ENCODE peak calls at places on chromosomes 12 and 14, in ten cellular contexts. B is stimulated activated naive B cell treated with anti-CD40 and anti-IgM and Interleukin-4, amounts not matched to agents 10 μg/mL and 1 μg/mL and 100 μg/mL, for 72 hours; M is activated T-cell treated with anti-CD3 and anti-CD28 coated beads, Interleukin-2, amount 50 U/mL, for 1 hour; X is Calu3; A is skeletal muscle cell; C is kidney tubule cell; Y is DMS153; F is pons; N is EL; E is WTC11. U is an unnamed sample.

GRCh38 chr12:11980133-11980532 is 90.6 kb upstream of the BCL2L14 start:
- DNase-seq in C (no peak), N (no peak), Y (no peak), B (no peak), A (no peak), E (no peak), M (no peak), X (no peak), F (no peak), U (no peak)

GRCh38 chr12:115227137-115227615 is 543.2 kb upstream of the TBX3 start:
- DNase-seq in X (no peak), A (peak; percentile 78), Y (no peak), M (no peak), F (no peak), E (no peak), C (peak; percentile 95), N (peak; percentile 91), B (no peak), U (no peak)

GRCh38 chr12:110262442-110263388 is 18.3 kb upstream of the ATP2A2 start:
- DNase-seq in F (no peak), E (no peak), M (no peak), Y (no peak), A (no peak), C (no peak), B (no peak), X (no peak), N (no peak), U (no peak)

GRCh38 chr12:102299731-102300130 is 102.1 kb upstream of the PMCH start:
- DNase-seq in A (no peak), Y (no peak), X (no peak), N (peak; percentile 3), B (no peak), C (no peak), M (no peak), F (no peak), E (no peak), U (no peak)

GRCh38 chr14:63039800-63040380 is 5.4 kb downstream of the KCNH5 start:
- DNase-seq in C (peak; percentile 56), N (peak; percentile 40), M (no peak), E (no peak), X (peak; percentile 17), F (no peak), Y (no peak), B (no peak), A (no peak), U (no peak)

GRCh38 chr12:30939234-30939633 is 12.7 kb downstream of the TSPAN11 start:
- DNase-seq in F (no peak), E (no peak), M (no peak), A (no peak), B (no peak), N (no peak), Y (no peak), X (no peak), C (peak; percentile 48), U (no peak)

GRCh38 chr14:67875175-67876006 is 55.8 kb downstream of the RAD51B start:
- DNase-seq in M (no peak), A (no peak), Y (no peak), B (no peak), X (no peak), C (no peak), E (no peak), F (no peak), N (no peak), U (no peak)

GRCh38 chr12:132447731-132448452 is 42.1 kb upstream of the FBRSL1 start:
- DNase-seq in X (no peak), M (no peak), Y (no peak), E (no peak), C (no peak), N (no peak), F (no peak), A (no peak), B (no peak), U (no peak)

GRCh38 chr14:53542692-53543091 is 389.6 kb upstream of the DDHD1 start:
- DNase-seq in N (peak; percentile 72), E (no peak), X (peak; percentile 58), C (peak; percentile 83), F (peak; percentile 9), Y (peak; percentile 57), M (no peak), B (no peak), A (peak; percentile 27), U (no peak)

GRCh38 chr14:30691751-30692398 is 69.8 kb downstream of the SCFD1 start:
- DNase-seq in E (no peak), F (no peak), B (no peak), M (no peak), C (no peak), Y (no peak), X (no peak), N (no peak), A (no peak), U (no peak)

GRCh38 chr12:46983959-46984833 is 95.2 kb upstream of the PCED1B start:
- DNase-seq in A (no peak), N (peak; percentile 72), E (peak; percentile 43), C (peak; percentile 74), F (peak; percentile 62), Y (peak; percentile 28), X (peak; percentile 20), B (peak; percentile 17), M (peak; percentile 18), U (peak; percentile 56)

GRCh38 chr12:104672501-104673265 is 215.9 kb downstream of the CHST11 start:
- DNase-seq in A (no peak), M (no peak), N (peak; percentile 37), Y (no peak), C (peak; percentile 98), F (peak; percentile 45), X (peak; percentile 24), E (no peak), B (no peak), U (no peak)

GRCh38 chr12:31603546-31604009 is 12.6 kb upstream of the DENND5B start:
- DNase-seq in E (no peak), B (peak; percentile 71), F (no peak), A (no peak), N (no peak), M (no peak), X (no peak), C (no peak), Y (no peak), U (no peak)

GRCh38 chr12:76041406-76041805 is 9.8 kb upstream of the PHLDA1 start:
- DNase-seq in C (no peak), B (no peak), F (no peak), A (no peak), N (no peak), X (no peak), M (no peak), E (no peak), Y (no peak), U (no peak)

GRCh38 chr14:57657487-57657886 is 163.8 kb upstream of the CCDC198 start:
- DNase-seq in N (no peak), F (no peak), Y (no peak), C (peak; percentile 23), E (no peak), X (no peak), A (no peak), B (no peak), M (no peak), U (no peak)

GRCh38 chr12:26754148-26754547 is 78.8 kb downstream of the ITPR2 start:
- DNase-seq in X (no peak), Y (no peak), C (no peak), E (no peak), B (no peak), A (no peak), M (no peak), N (no peak), F (no peak), U (no peak)

GRCh38 chr14:32472081-32472480 is 143.0 kb downstream of the AKAP6 start:
- DNase-seq in E (no peak), F (no peak), X (no peak), A (no peak), Y (no peak), N (no peak), C (no peak), B (no peak), M (no peak), U (no peak)

GRCh38 chr14:21768116-21768874 is 94.7 kb upstream of the OR4E1 start:
- DNase-seq in E (no peak), B (no peak), M (no peak), N (peak; percentile 17), F (peak; percentile 37), C (peak; percentile 29), Y (no peak), A (no peak), X (peak; percentile 18), U (peak; percentile 57)

GRCh38 chr12:8995021-8995775 is 5.9 kb downstream of the KLRG1 start:
- DNase-seq in F (no peak), Y (no peak), N (no peak), M (no peak), X (no peak), E (no peak), A (no peak), C (no peak), B (no peak), U (no peak)

GRCh38 chr12:112102127-112102526 is 6.5 kb downstream of the NAA25 start:
- DNase-seq in E (no peak), C (no peak), X (no peak), F (no peak), M (no peak), N (no peak), Y (no peak), B (no peak), A (no peak), U (no peak)

GRCh38 chr12:12837025-12837872 is 24.1 kb downstream of the DDX47 start:
- DNase-seq in X (peak; percentile 64), B (peak; percentile 7), C (peak; percentile 91), E (peak; percentile 16), A (peak; percentile 32), N (peak; percentile 86), Y (peak; percentile 29), M (peak; percentile 46), F (peak; percentile 29), U (peak; percentile 5)

GRCh38 chr12:119748512-119748911 is 80.6 kb downstream of the PRKAB1 start:
- DNase-seq in N (peak; percentile 66), X (no peak), F (peak; percentile 64), B (no peak), C (peak; percentile 89), A (no peak), Y (no peak), M (no peak), E (no peak), U (no peak)

GRCh38 chr14:67583711-67584644 is 16.1 kb downstream of the PIGH start:
- DNase-seq in Y (peak; percentile 3), A (peak; percentile 5), B (no peak), F (peak; percentile 56), E (peak; percentile 29), X (peak; percentile 70), M (no peak), C (peak; percentile 54), N (peak; percentile 51), U (no peak)

GRCh38 chr14:68643673-68644072 is 149.2 kb downstream of the ZFP36L1 start:
- DNase-seq in C (no peak), M (no peak), Y (no peak), E (no peak), B (no peak), A (no peak), N (no peak), F (no peak), X (no peak), U (no peak)

GRCh38 chr14:22977684-22978486 is 4.5 kb downstream of the AJUBA start:
- DNase-seq in N (peak; percentile 97), A (no peak), F (no peak), C (peak; percentile 96), E (peak; percentile 87), X (peak; percentile 61), M (no peak), Y (no peak), B (no peak), U (peak; percentile 85)

GRCh38 chr12:115990241-115990640 is 287.3 kb downstream of the MED13L start:
- DNase-seq in X (no peak), F (no peak), C (peak; percentile 51), N (no peak), E (no peak), A (no peak), B (no peak), M (no peak), Y (no peak), U (no peak)

GRCh38 chr12:82686223-82687019 is at the start of gene TMTC2:
- DNase-seq in A (peak; percentile 61), M (peak; percentile 90), N (peak; percentile 86), F (peak; percentile 99), X (peak; percentile 97), Y (peak; percentile 90), E (peak; percentile 89), B (peak; percentile 87), C (peak; percentile 94), U (no peak)

GRCh38 chr12:42589465-42590323 is at the start of gene PRICKLE1:
- DNase-seq in X (peak; percentile 48), A (no peak), N (peak; percentile 60), C (peak; percentile 76), F (no peak), E (peak; percentile 50), B (peak; percentile 35), M (no peak), Y (no peak), U (no peak)

U was measured in iPS DF 19.7.